ENCODE peak calls at places on chromosomes 16 and 17, in seven cellular contexts. One of them, this sample, is unnamed.

GRCh38 chr17:75518201-75518600 is 1.9 kb downstream of the TSEN54 start:
- DNase-seq in thoracic aorta: no peak
- DNase-seq in IMR-90: no peak
- DNase-seq in H9: no peak
- DNase-seq in stomach: no peak
- DNase-seq in tibial nerve: no peak
- DNase-seq in fibroblast of the aortic adventitia: no peak
- DNase-seq in this sample: no peak

GRCh38 chr16:85421338-85422123 is 191.6 kb upstream of the GSE1 start:
- DNase-seq in thoracic aorta: no peak
- DNase-seq in IMR-90: no peak
- DNase-seq in H9: no peak
- DNase-seq in stomach: no peak
- DNase-seq in tibial nerve: no peak
- DNase-seq in fibroblast of the aortic adventitia: no peak
- DNase-seq in this sample: no peak

GRCh38 chr17:30074726-30075125 is 41.9 kb upstream of the NSRP1 start:
- DNase-seq in thoracic aorta: no peak
- DNase-seq in IMR-90: peak
- DNase-seq in H9: no peak
- DNase-seq in stomach: no peak
- DNase-seq in tibial nerve: no peak
- DNase-seq in fibroblast of the aortic adventitia: no peak
- DNase-seq in this sample: no peak

GRCh38 chr16:66382171-66382965 is 15.9 kb downstream of the CDH5 start:
- DNase-seq in thoracic aorta: no peak
- DNase-seq in IMR-90: peak
- DNase-seq in H9: peak
- DNase-seq in stomach: no peak
- DNase-seq in tibial nerve: no peak
- DNase-seq in fibroblast of the aortic adventitia: peak
- DNase-seq in this sample: no peak

GRCh38 chr17:40612510-40613244 is 34.9 kb downstream of the SMARCE1 start:
- DNase-seq in thoracic aorta: no peak
- DNase-seq in IMR-90: no peak
- DNase-seq in H9: no peak
- DNase-seq in stomach: no peak
- DNase-seq in tibial nerve: no peak
- DNase-seq in fibroblast of the aortic adventitia: no peak
- DNase-seq in this sample: no peak

GRCh38 chr17:75517277-75517865 is 1.0 kb downstream of the TSEN54 start:
- DNase-seq in thoracic aorta: no peak
- DNase-seq in IMR-90: no peak
- DNase-seq in H9: peak
- DNase-seq in stomach: peak
- DNase-seq in tibial nerve: no peak
- DNase-seq in fibroblast of the aortic adventitia: no peak
- DNase-seq in this sample: no peak

GRCh38 chr16:84603115-84603816 is 14.6 kb downstream of the COTL1 start:
- DNase-seq in thoracic aorta: peak
- DNase-seq in IMR-90: peak
- DNase-seq in H9: no peak
- DNase-seq in stomach: peak
- DNase-seq in tibial nerve: peak
- DNase-seq in fibroblast of the aortic adventitia: peak
- DNase-seq in this sample: no peak

GRCh38 chr16:55661842-55662479 is 6.2 kb downstream of the SLC6A2 start:
- DNase-seq in thoracic aorta: no peak
- DNase-seq in IMR-90: no peak
- DNase-seq in H9: no peak
- DNase-seq in stomach: no peak
- DNase-seq in tibial nerve: no peak
- DNase-seq in fibroblast of the aortic adventitia: no peak
- DNase-seq in this sample: no peak

GRCh38 chr17:82396601-82397435 is 21.3 kb upstream of the HEXD start:
- DNase-seq in thoracic aorta: no peak
- DNase-seq in IMR-90: peak
- DNase-seq in H9: no peak
- DNase-seq in stomach: no peak
- DNase-seq in tibial nerve: no peak
- DNase-seq in fibroblast of the aortic adventitia: peak
- DNase-seq in this sample: no peak

GRCh38 chr16:67936124-67936875 is at the start of gene PSMB10:
- DNase-seq in thoracic aorta: no peak
- DNase-seq in IMR-90: peak
- DNase-seq in H9: no peak
- DNase-seq in stomach: peak
- DNase-seq in tibial nerve: no peak
- DNase-seq in fibroblast of the aortic adventitia: peak
- DNase-seq in this sample: no peak

GRCh38 chr16:84190731-84191388 is at the start of gene ADAD2:
- DNase-seq in thoracic aorta: no peak
- DNase-seq in IMR-90: no peak
- DNase-seq in H9: peak
- DNase-seq in stomach: no peak
- DNase-seq in tibial nerve: no peak
- DNase-seq in fibroblast of the aortic adventitia: no peak
- DNase-seq in this sample: no peak

GRCh38 chr16:1363501-1364041 is 11.8 kb downstream of the GNPTG start:
- DNase-seq in thoracic aorta: no peak
- DNase-seq in IMR-90: peak
- DNase-seq in H9: peak
- DNase-seq in stomach: peak
- DNase-seq in tibial nerve: no peak
- DNase-seq in fibroblast of the aortic adventitia: peak
- DNase-seq in this sample: peak

GRCh38 chr17:39924691-39925055 is 2.7 kb downstream of the ORMDL3 start:
- DNase-seq in thoracic aorta: no peak
- DNase-seq in IMR-90: no peak
- DNase-seq in H9: no peak
- DNase-seq in stomach: no peak
- DNase-seq in tibial nerve: no peak
- DNase-seq in fibroblast of the aortic adventitia: no peak
- DNase-seq in this sample: no peak

GRCh38 chr16:68356249-68356918 is 45.6 kb downstream of the PRMT7 start:
- DNase-seq in thoracic aorta: no peak
- DNase-seq in IMR-90: no peak
- DNase-seq in H9: no peak
- DNase-seq in stomach: no peak
- DNase-seq in tibial nerve: no peak
- DNase-seq in fibroblast of the aortic adventitia: no peak
- DNase-seq in this sample: no peak

GRCh38 chr17:82440991-82441627 is 9.4 kb downstream of the CYBC1 start:
- DNase-seq in thoracic aorta: no peak
- DNase-seq in IMR-90: no peak
- DNase-seq in H9: no peak
- DNase-seq in stomach: no peak
- DNase-seq in tibial nerve: no peak
- DNase-seq in fibroblast of the aortic adventitia: no peak
- DNase-seq in this sample: no peak

GRCh38 chr16:68744744-68745280 is 7.7 kb downstream of the CDH1 start:
- DNase-seq in thoracic aorta: no peak
- DNase-seq in IMR-90: peak
- DNase-seq in H9: peak
- DNase-seq in stomach: peak
- DNase-seq in tibial nerve: no peak
- DNase-seq in fibroblast of the aortic adventitia: no peak
- DNase-seq in this sample: no peak

GRCh38 chr17:14316131-14316854 is 15.4 kb downstream of the HS3ST3B1 start:
- DNase-seq in thoracic aorta: no peak
- DNase-seq in IMR-90: peak
- DNase-seq in H9: no peak
- DNase-seq in stomach: no peak
- DNase-seq in tibial nerve: no peak
- DNase-seq in fibroblast of the aortic adventitia: no peak
- DNase-seq in this sample: no peak

GRCh38 chr17:31696184-31696602 is 162.9 kb downstream of the COPRS start:
- DNase-seq in thoracic aorta: peak
- DNase-seq in IMR-90: peak
- DNase-seq in H9: peak
- DNase-seq in stomach: peak
- DNase-seq in tibial nerve: peak
- DNase-seq in fibroblast of the aortic adventitia: peak
- DNase-seq in this sample: no peak

GRCh38 chr17:52297230-52298010 is 138.9 kb upstream of the CA10 start:
- DNase-seq in thoracic aorta: no peak
- DNase-seq in IMR-90: no peak
- DNase-seq in H9: no peak
- DNase-seq in stomach: no peak
- DNase-seq in tibial nerve: no peak
- DNase-seq in fibroblast of the aortic adventitia: no peak
- DNase-seq in this sample: no peak

GRCh38 chr17:29620271-29620670 is 2.4 kb downstream of the CORO6 start:
- DNase-seq in thoracic aorta: no peak
- DNase-seq in IMR-90: peak
- DNase-seq in H9: peak
- DNase-seq in stomach: no peak
- DNase-seq in tibial nerve: no peak
- DNase-seq in fibroblast of the aortic adventitia: no peak
- DNase-seq in this sample: no peak

GRCh38 chr17:39147221-39148185 is 3.9 kb downstream of the PLXDC1 start:
- DNase-seq in thoracic aorta: no peak
- DNase-seq in IMR-90: no peak
- DNase-seq in H9: no peak
- DNase-seq in stomach: no peak
- DNase-seq in tibial nerve: peak
- DNase-seq in fibroblast of the aortic adventitia: no peak
- DNase-seq in this sample: no peak

GRCh38 chr16:4260360-4260759 is 12.5 kb downstream of the TFAP4 start:
- DNase-seq in thoracic aorta: no peak
- DNase-seq in IMR-90: no peak
- DNase-seq in H9: no peak
- DNase-seq in stomach: peak
- DNase-seq in tibial nerve: no peak
- DNase-seq in fibroblast of the aortic adventitia: no peak
- DNase-seq in this sample: no peak

GRCh38 chr16:74226361-74226979 is 70.1 kb upstream of the PSMD7 start:
- DNase-seq in thoracic aorta: no peak
- DNase-seq in IMR-90: peak
- DNase-seq in H9: no peak
- DNase-seq in stomach: no peak
- DNase-seq in tibial nerve: no peak
- DNase-seq in fibroblast of the aortic adventitia: peak
- DNase-seq in this sample: no peak

GRCh38 chr16:49532873-49533272 is 159.3 kb downstream of the C16orf78 start:
- DNase-seq in thoracic aorta: no peak
- DNase-seq in IMR-90: no peak
- DNase-seq in H9: no peak
- DNase-seq in stomach: no peak
- DNase-seq in tibial nerve: no peak
- DNase-seq in fibroblast of the aortic adventitia: no peak
- DNase-seq in this sample: no peak
- TF ChIP-seq CTCF in thoracic aorta: no peak
- TF ChIP-seq CTCF in IMR-90: no peak
- TF ChIP-seq CTCF in H9: no peak
- TF ChIP-seq CTCF in stomach: no peak
- TF ChIP-seq CTCF in tibial nerve: no peak
- TF ChIP-seq CTCF in fibroblast of the aortic adventitia: no peak
- TF ChIP-seq CTCF in this sample: no peak

GRCh38 chr16:30444231-30445148 is 1.2 kb downstream of the SEPHS2 start:
- DNase-seq in thoracic aorta: no peak
- DNase-seq in IMR-90: no peak
- DNase-seq in H9: no peak
- DNase-seq in stomach: no peak
- DNase-seq in tibial nerve: no peak
- DNase-seq in fibroblast of the aortic adventitia: no peak
- DNase-seq in this sample: no peak

GRCh38 chr16:30434852-30435251 is 5.0 kb upstream of the DCTPP1 start:
- DNase-seq in thoracic aorta: no peak
- DNase-seq in IMR-90: no peak
- DNase-seq in H9: no peak
- DNase-seq in stomach: no peak
- DNase-seq in tibial nerve: no peak
- DNase-seq in fibroblast of the aortic adventitia: no peak
- DNase-seq in this sample: no peak

GRCh38 chr16:30437511-30438046 is 7.7 kb upstream of the DCTPP1 start:
- DNase-seq in thoracic aorta: no peak
- DNase-seq in IMR-90: no peak
- DNase-seq in H9: no peak
- DNase-seq in stomach: peak
- DNase-seq in tibial nerve: no peak
- DNase-seq in fibroblast of the aortic adventitia: no peak
- DNase-seq in this sample: no peak

GRCh38 chr16:30439720-30440348 is 5.8 kb downstream of the SEPHS2 start:
- DNase-seq in thoracic aorta: no peak
- DNase-seq in IMR-90: no peak
- DNase-seq in H9: no peak
- DNase-seq in stomach: no peak
- DNase-seq in tibial nerve: no peak
- DNase-seq in fibroblast of the aortic adventitia: no peak
- DNase-seq in this sample: no peak

GRCh38 chr16:30438835-30439234 is 6.8 kb downstream of the SEPHS2 start:
- DNase-seq in thoracic aorta: no peak
- DNase-seq in IMR-90: no peak
- DNase-seq in H9: no peak
- DNase-seq in stomach: no peak
- DNase-seq in tibial nerve: no peak
- DNase-seq in fibroblast of the aortic adventitia: no peak
- DNase-seq in this sample: no peak
- TF ChIP-seq CTCF in thoracic aorta: no peak
- TF ChIP-seq CTCF in IMR-90: no peak
- TF ChIP-seq CTCF in H9: no peak
- TF ChIP-seq CTCF in stomach: no peak
- TF ChIP-seq CTCF in tibial nerve: no peak
- TF ChIP-seq CTCF in fibroblast of the aortic adventitia: no peak
- TF ChIP-seq CTCF in this sample: no peak

DNA sequence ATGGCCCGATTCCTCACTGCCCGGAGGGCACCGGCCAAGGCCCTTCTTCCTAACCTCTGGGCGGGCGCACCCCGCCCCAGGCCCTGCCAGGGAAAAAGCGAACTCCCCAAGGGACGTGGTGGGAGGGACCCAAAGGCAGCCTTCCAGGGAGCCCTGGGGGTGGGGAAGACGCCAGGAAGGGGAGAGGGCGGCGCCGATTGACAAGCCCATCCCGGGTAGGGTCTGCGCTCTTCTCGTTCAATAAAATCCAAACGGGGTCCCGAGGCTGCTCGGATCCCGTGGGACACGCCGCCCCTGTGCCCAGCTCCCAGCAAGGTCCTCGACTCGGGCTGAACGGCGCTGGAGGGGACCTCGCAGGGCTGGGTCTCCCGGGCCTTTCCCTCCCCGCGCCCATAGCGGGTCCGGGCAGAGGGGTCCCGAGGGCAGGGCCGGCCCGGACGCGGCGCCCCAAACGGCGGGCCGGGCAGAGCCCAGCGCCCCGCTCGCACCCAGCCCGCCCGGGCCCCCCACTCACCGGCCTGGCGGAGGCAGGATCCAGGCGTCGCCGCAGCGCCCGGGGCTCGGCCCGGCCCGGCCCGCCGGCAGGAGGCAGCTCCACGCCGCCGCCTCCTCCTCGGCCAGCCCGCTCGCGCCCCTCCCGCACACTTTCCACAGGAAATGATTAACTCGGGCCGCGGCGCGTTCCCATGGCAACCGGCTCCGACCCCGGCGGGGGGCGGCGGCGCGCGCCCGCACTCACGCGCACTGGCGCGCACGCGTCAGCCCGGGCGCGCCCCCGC is at the start of gene KIFC3:
- DNase-seq in thoracic aorta: peak
- DNase-seq in IMR-90: peak
- DNase-seq in H9: peak
- DNase-seq in stomach: peak
- DNase-seq in tibial nerve: peak
- DNase-seq in fibroblast of the aortic adventitia: peak
- DNase-seq in this sample: no peak
- TF ChIP-seq CTCF in thoracic aorta: no peak
- TF ChIP-seq CTCF in IMR-90: peak
- TF ChIP-seq CTCF in H9: no peak
- TF ChIP-seq CTCF in stomach: peak
- TF ChIP-seq CTCF in tibial nerve: peak
- TF ChIP-seq CTCF in fibroblast of the aortic adventitia: peak
- TF ChIP-seq CTCF in this sample: peak

GRCh38 chr17:55324296-55324978 is 59.7 kb downstream of the HLF start:
- DNase-seq in thoracic aorta: no peak
- DNase-seq in IMR-90: no peak
- DNase-seq in H9: no peak
- DNase-seq in stomach: no peak
- DNase-seq in tibial nerve: no peak
- DNase-seq in fibroblast of the aortic adventitia: no peak
- DNase-seq in this sample: no peak
- TF ChIP-seq CTCF in thoracic aorta: no peak
- TF ChIP-seq CTCF in IMR-90: no peak
- TF ChIP-seq CTCF in H9: peak
- TF ChIP-seq CTCF in stomach: no peak
- TF ChIP-seq CTCF in tibial nerve: no peak
- TF ChIP-seq CTCF in fibroblast of the aortic adventitia: no peak
- TF ChIP-seq CTCF in this sample: peak